ENCODE peak calls at places on chromosomes 2 and 18, in four cellular contexts. J, D, B and P are unnamed samples.

GRCh38 chr2:74691955-74692354 is 37.9 kb downstream of the SEMA4F start:
- DNase-seq in J (no peak), D (no peak), B (no peak), P (no peak)

GRCh38 chr18:62781262-62781661 is 65.9 kb downstream of the PHLPP1 start:
- DNase-seq in J (no peak), D (no peak), B (no peak), P (no peak)

GRCh38 chr2:142777742-142778141 is 99.7 kb upstream of the KYNU start:
- DNase-seq in J (no peak), D (no peak), B (no peak), P (no peak)

GRCh38 chr18:44954256-44954655 is 273.6 kb downstream of the SETBP1 start:
- DNase-seq in J (no peak), D (no peak), B (peak), P (no peak)

GRCh38 chr2:130390460-130391057 is 34.7 kb downstream of the PTPN18 start:
- DNase-seq in J (no peak), D (no peak), B (no peak), P (no peak)

GRCh38 chr2:69830045-69830905 is 815 bp downstream of the GMCL1 start:
- DNase-seq in J (no peak), D (peak), B (peak), P (peak)

GRCh38 chr18:76844144-76844543 is 21.8 kb downstream of the ZNF236 start:
- DNase-seq in J (no peak), D (no peak), B (no peak), P (no peak)

GRCh38 chr2:14567561-14567960 is 65.0 kb upstream of the LRATD1 start:
- DNase-seq in J (no peak), D (no peak), B (no peak), P (no peak)

GRCh38 chr18:9890957-9891356 is 5.2 kb downstream of the TXNDC2 start:
- DNase-seq in J (no peak), D (no peak), B (no peak), P (no peak)